ENCODE peak calls at places on chromosomes 4 and X, in nine cellular contexts. K is CD4-positive, alpha-beta memory T cell; P is SJSA1; O is HFF-Myc; A is spleen; F is upper lobe of right lung; V is GM23248; J is transverse colon; S is esophagus squamous epithelium. X is an unnamed sample.

GRCh38 chr4:139668036-139668435 is 2.4 kb downstream of the MGST2 start:
- DNase-seq in K (no peak), P (no peak), O (no peak), A (no peak), F (no peak), V (no peak), J (no peak), S (no peak), X (no peak)

GRCh38 chrX:126489141-126489540 is 63.5 kb downstream of the DCAF12L1 start:
- DNase-seq in K (no peak), P (no peak), O (no peak), A (no peak), F (no peak), V (no peak), J (no peak), S (no peak), X (no peak)

GRCh38 chr4:143362392-143363046 is 25.8 kb downstream of the GAB1 start:
- DNase-seq in K (no peak), P (no peak), O (no peak), A (no peak), F (no peak), V (no peak), J (no peak), S (no peak), X (no peak)

GRCh38 chr4:28001698-28002097 is 1141.1 kb downstream of the STIM2 start:
- DNase-seq in K (no peak), P (no peak), O (no peak), A (no peak), F (no peak), V (no peak), J (no peak), S (no peak), X (no peak)

GRCh38 chrX:132958086-132958703 is at the start of gene HS6ST2:
- DNase-seq in K (no peak), P (no peak), O (no peak), A (no peak), F (peak), V (no peak), J (peak), S (no peak), X (no peak)

GRCh38 chrX:1592128-1592862 is 891 bp downstream of the AKAP17A start:
- DNase-seq in K (no peak), P (no peak), O (no peak), A (peak), F (peak), V (peak), J (peak), S (no peak), X (peak)

GRCh38 chr4:53455766-53456165 is 78.3 kb downstream of the FIP1L1 start:
- DNase-seq in K (no peak), P (no peak), O (no peak), A (no peak), F (no peak), V (no peak), J (no peak), S (no peak), X (no peak)

GRCh38 chr4:168560184-168560834 is 63.5 kb downstream of the PALLD start:
- DNase-seq in K (no peak), P (no peak), O (peak), A (no peak), F (no peak), V (peak), J (no peak), S (no peak), X (peak)

GRCh38 chrX:34880656-34881055 is 61.9 kb upstream of the FAM47B start:
- DNase-seq in K (no peak), P (peak), O (no peak), A (no peak), F (no peak), V (peak), J (no peak), S (no peak), X (no peak)

GRCh38 chr4:176435891-176436499 is 116.2 kb downstream of the SPCS3 start:
- DNase-seq in K (no peak), P (no peak), O (no peak), A (no peak), F (no peak), V (peak), J (no peak), S (no peak), X (peak)

GRCh38 chrX:1673337-1673736 is 58.5 kb downstream of the ASMT start:
- DNase-seq in K (peak), P (no peak), O (no peak), A (peak), F (peak), V (peak), J (peak), S (no peak), X (peak)

GRCh38 chr4:3179126-3179706 is 69.7 kb upstream of the MSANTD1 start:
- DNase-seq in K (no peak), P (no peak), O (no peak), A (no peak), F (no peak), V (no peak), J (no peak), S (no peak), X (no peak)

GRCh38 chrX:39645059-39645895 is 452.5 kb downstream of the BCOR start:
- DNase-seq in K (no peak), P (peak), O (peak), A (no peak), F (no peak), V (peak), J (peak), S (no peak), X (peak)

GRCh38 chr4:23036921-23037495 is 344.3 kb downstream of the GBA3 start:
- DNase-seq in K (no peak), P (no peak), O (no peak), A (no peak), F (no peak), V (no peak), J (no peak), S (no peak), X (no peak)

GRCh38 chrX:38099688-38100087 is 93.3 kb downstream of the SYTL5 start:
- DNase-seq in K (no peak), P (no peak), O (no peak), A (no peak), F (no peak), V (no peak), J (no peak), S (no peak), X (no peak)

GRCh38 chr4:123397276-123398150 is 918 bp downstream of the SPRY1 start:
- DNase-seq in K (peak), P (no peak), O (no peak), A (peak), F (peak), V (peak), J (peak), S (no peak), X (peak)

GRCh38 chr4:19195696-19196095 is 1056.0 kb upstream of the SLIT2 start:
- DNase-seq in K (no peak), P (no peak), O (no peak), A (peak), F (no peak), V (no peak), J (no peak), S (no peak), X (no peak)

GRCh38 chr4:142874684-142875083 is 28.6 kb upstream of the INPP4B start:
- DNase-seq in K (no peak), P (no peak), O (no peak), A (no peak), F (no peak), V (no peak), J (no peak), S (no peak), X (no peak)

GRCh38 chr4:165761968-165762367 is 111.1 kb upstream of the TLL1 start:
- DNase-seq in K (no peak), P (no peak), O (no peak), A (no peak), F (no peak), V (no peak), J (no peak), S (no peak), X (no peak)

GRCh38 chr4:78602334-78602733 is 50.8 kb downstream of the ANXA3 start:
- DNase-seq in K (no peak), P (no peak), O (no peak), A (no peak), F (no peak), V (no peak), J (no peak), S (no peak), X (no peak)

GRCh38 chr4:24914460-24914859 is 1.6 kb upstream of the CCDC149 start:
- DNase-seq in K (no peak), P (no peak), O (no peak), A (no peak), F (no peak), V (peak), J (no peak), S (no peak), X (no peak)

GRCh38 chr4:153514001-153514526 is 47.9 kb downstream of the TMEM131L start:
- DNase-seq in K (no peak), P (peak), O (no peak), A (no peak), F (no peak), V (peak), J (no peak), S (no peak), X (peak)

GRCh38 chr4:14059006-14059405 is 431.5 kb upstream of the BOD1L1 start:
- DNase-seq in K (no peak), P (no peak), O (no peak), A (no peak), F (no peak), V (peak), J (no peak), S (no peak), X (peak)

GRCh38 chr4:143084566-143084965 is 100.2 kb upstream of the USP38 start:
- DNase-seq in K (no peak), P (no peak), O (no peak), A (no peak), F (no peak), V (peak), J (no peak), S (no peak), X (peak)

GRCh38 chr4:88012652-88013051 is 5.2 kb downstream of the PKD2 start:
- DNase-seq in K (no peak), P (no peak), O (no peak), A (no peak), F (no peak), V (no peak), J (no peak), S (no peak), X (no peak)

GRCh38 chr4:2939383-2940243 is 23.6 kb downstream of the NOP14 start:
- DNase-seq in K (no peak), P (no peak), O (no peak), A (peak), F (peak), V (no peak), J (peak), S (no peak), X (no peak)

GRCh38 chr4:40682298-40683101 is 52.8 kb upstream of the RBM47 start:
- DNase-seq in K (no peak), P (no peak), O (no peak), A (no peak), F (no peak), V (no peak), J (no peak), S (no peak), X (no peak)
- H3K4me3 ChIP-seq in K (no peak), P (no peak), O (no peak), A (no peak), F (no peak), V (no peak), J (no peak), S (no peak), X (no peak)

DNA sequence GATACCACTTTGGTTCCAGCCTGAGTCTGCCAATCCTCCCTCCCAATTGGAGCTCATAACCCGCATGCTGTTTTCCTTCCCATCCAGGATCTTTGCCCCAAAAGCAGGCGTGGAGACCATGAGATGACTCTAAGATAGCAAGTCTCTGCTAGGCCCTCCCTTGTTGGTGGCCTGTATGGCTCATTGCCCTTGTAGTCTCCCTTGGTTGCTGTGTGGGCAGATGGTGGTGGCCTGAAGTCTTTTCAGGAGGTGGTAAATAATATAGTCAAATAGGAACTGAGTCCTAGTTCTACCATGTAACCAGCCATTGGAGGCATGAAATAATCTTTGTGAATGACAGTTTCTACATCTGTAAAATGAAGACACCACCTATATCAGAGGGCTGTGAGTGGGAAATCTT is 1.2 kb downstream of the ATP6AP1 start:
- DNase-seq in K (no peak), P (no peak), O (no peak), A (no peak), F (no peak), V (no peak), J (no peak), S (no peak), X (no peak)
- H3K4me3 ChIP-seq in K (no peak), P (no peak), O (peak), A (peak), F (peak), V (peak), J (no peak), S (no peak), X (peak)

GRCh38 chr4:48008021-48008596 is 8.4 kb downstream of the CNGA1 start:
- DNase-seq in K (no peak), P (no peak), O (no peak), A (no peak), F (no peak), V (no peak), J (no peak), S (no peak), X (no peak)
- H3K4me3 ChIP-seq in K (no peak), P (no peak), O (no peak), A (no peak), F (no peak), V (no peak), J (no peak), S (no peak), X (no peak)

DNA sequence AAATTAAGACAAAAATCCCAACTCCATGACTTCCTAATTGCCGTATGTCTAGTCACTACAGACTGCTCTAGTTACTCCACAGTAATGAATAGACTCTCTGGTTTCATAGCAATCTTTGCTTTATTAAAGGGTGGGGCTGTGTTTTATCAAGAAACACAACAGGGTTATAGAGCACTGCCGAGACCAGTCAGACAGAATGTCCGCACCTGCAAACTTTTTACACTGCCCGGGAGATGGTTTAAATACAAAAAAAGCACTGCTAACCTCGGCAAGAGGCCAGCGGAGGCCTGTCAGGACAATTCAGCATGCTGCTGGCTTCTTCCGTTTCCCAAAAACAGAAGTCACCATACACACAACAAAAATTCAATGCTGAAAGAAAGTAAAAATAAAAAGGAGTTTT is 67.4 kb downstream of the IRF2 start:
- DNase-seq in K (no peak), P (no peak), O (no peak), A (no peak), F (no peak), V (no peak), J (peak), S (no peak), X (peak)
- H3K4me3 ChIP-seq in K (no peak), P (no peak), O (no peak), A (no peak), F (no peak), V (no peak), J (no peak), S (no peak), X (no peak)

DNA sequence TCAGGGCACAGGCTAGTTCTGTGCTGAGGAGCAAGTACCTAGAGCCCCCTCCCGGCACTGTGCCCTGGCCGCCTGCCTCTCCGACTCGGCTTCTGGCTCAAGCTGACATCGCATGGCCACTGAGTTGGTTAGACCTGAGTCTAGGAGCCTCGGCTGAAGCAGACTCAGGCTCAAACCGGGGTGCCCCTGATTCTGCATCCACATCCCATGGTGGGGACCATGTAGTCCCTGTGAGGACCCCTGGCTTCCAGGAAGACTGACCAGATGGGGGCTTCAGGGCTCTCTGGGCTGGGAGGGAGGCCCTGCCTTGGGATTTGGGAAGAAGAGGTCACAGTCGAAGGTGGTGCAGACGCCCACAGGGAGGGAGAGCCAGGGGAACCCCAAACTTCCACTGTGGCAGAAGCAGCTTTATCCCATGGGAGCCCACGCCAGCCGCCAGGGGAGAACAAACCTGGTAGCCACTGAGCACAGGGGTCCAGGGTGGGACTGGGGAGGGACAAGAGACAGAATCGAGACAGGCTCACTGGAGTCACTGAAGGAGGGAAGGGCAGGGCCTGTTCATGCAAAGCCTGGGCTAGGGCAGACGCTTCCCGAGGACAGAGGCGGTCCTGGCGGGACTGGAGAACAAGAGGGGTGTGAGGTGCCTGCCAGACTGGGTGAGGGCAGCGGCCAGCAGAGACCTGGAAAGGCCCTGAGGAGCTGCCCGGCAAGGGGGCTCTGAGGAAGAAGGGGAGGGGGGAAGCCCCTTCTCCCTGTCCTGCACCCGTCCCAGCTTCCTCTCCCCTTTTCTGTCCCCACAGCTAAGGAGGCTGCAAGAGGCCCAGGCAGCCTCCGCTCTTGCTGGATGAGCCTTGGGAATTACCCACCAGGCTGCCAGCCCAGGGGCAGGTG is 1.1 kb downstream of the PDE6B start:
- DNase-seq in K (no peak), P (no peak), O (no peak), A (peak), F (no peak), V (no peak), J (no peak), S (no peak), X (no peak)
- H3K4me3 ChIP-seq in K (no peak), P (no peak), O (no peak), A (no peak), F (no peak), V (no peak), J (no peak), S (no peak), X (no peak)

DNA sequence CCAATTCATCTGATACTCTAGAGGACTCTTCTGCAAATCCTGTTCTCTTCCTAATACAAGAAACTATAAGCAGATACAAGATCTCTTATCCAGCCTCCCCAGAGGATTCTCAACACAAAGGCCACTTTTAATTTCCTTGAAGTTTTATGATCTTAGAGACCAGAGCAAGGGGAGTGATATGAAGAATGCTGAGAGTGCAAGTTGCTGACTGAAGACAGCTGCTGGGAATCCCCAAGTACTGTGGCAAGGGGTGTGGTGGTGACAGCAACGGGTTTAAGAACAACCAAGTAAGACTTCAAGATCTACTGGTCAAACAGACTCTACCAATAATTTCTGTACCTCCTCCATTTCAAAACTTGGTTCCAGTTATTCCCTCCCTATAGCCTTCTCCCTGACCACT is 7.0 kb downstream of the AMMECR1 start:
- DNase-seq in K (peak), P (no peak), O (no peak), A (no peak), F (no peak), V (no peak), J (no peak), S (no peak), X (no peak)
- H3K4me3 ChIP-seq in K (no peak), P (no peak), O (no peak), A (no peak), F (no peak), V (no peak), J (no peak), S (no peak), X (no peak)

GRCh38 chr4:183100298-183100599 is 1.2 kb downstream of the WWC2 start:
- DNase-seq in K (no peak), P (no peak), O (no peak), A (no peak), F (no peak), V (no peak), J (no peak), S (no peak), X (no peak)
- H3K4me3 ChIP-seq in K (peak), P (peak), O (peak), A (peak), F (peak), V (peak), J (no peak), S (peak), X (peak)